ENCODE peak calls at places on chromosomes 2 and 18, in four cellular contexts. One of them, this sample, is unnamed. For H3K4me1, the result is how much of the 10 kb centered on the place peaks cover.

GRCh38 chr2:118902279-118903028 is 39.5 kb upstream of the MARCO start:
- DNase-seq in transverse colon: no peak
- DNase-seq in spleen: no peak
- DNase-seq in right atrium auricular region: no peak
- DNase-seq in this sample: peak

GRCh38 chr2:96984300-96984699 is 2.1 kb downstream of the FAM178B start:
- DNase-seq in transverse colon: no peak
- DNase-seq in spleen: peak
- DNase-seq in right atrium auricular region: no peak
- DNase-seq in this sample: no peak

GRCh38 chr2:60839126-60839813 is 42.1 kb upstream of the REL start:
- DNase-seq in transverse colon: no peak
- DNase-seq in spleen: no peak
- DNase-seq in right atrium auricular region: no peak
- DNase-seq in this sample: no peak

GRCh38 chr2:172178035-172178434 is 75.3 kb upstream of the DLX2 start:
- DNase-seq in transverse colon: no peak
- DNase-seq in spleen: no peak
- DNase-seq in right atrium auricular region: no peak
- DNase-seq in this sample: no peak

GRCh38 chr2:240465268-240465764 is 29.9 kb downstream of the GPC1 start:
- DNase-seq in transverse colon: peak
- DNase-seq in spleen: peak
- DNase-seq in right atrium auricular region: peak
- DNase-seq in this sample: no peak

GRCh38 chr2:1278861-1279260 is 134.4 kb upstream of the TPO start:
- DNase-seq in transverse colon: no peak
- DNase-seq in spleen: no peak
- DNase-seq in right atrium auricular region: no peak
- DNase-seq in this sample: no peak

GRCh38 chr2:111678161-111678560 is 205.8 kb downstream of the ANAPC1 start:
- DNase-seq in transverse colon: no peak
- DNase-seq in spleen: no peak
- DNase-seq in right atrium auricular region: no peak
- DNase-seq in this sample: no peak

GRCh38 chr2:30421551-30422436 is 25.3 kb upstream of the LCLAT1 start:
- DNase-seq in transverse colon: no peak
- DNase-seq in spleen: no peak
- DNase-seq in right atrium auricular region: no peak
- DNase-seq in this sample: peak

GRCh38 chr2:168233726-168234406 is 13.5 kb downstream of the STK39 start:
- DNase-seq in transverse colon: no peak
- DNase-seq in spleen: no peak
- DNase-seq in right atrium auricular region: no peak
- DNase-seq in this sample: no peak

GRCh38 chr18:42028232-42028832 is 73.3 kb downstream of the PIK3C3 start:
- DNase-seq in transverse colon: no peak
- DNase-seq in spleen: no peak
- DNase-seq in right atrium auricular region: no peak
- DNase-seq in this sample: no peak

GRCh38 chr2:166031054-166031453 is 77.5 kb upstream of the TTC21B start:
- DNase-seq in transverse colon: no peak
- DNase-seq in spleen: no peak
- DNase-seq in right atrium auricular region: no peak
- DNase-seq in this sample: no peak

GRCh38 chr2:219542931-219543595 is 546 bp downstream of the CHPF start:
- DNase-seq in transverse colon: peak
- DNase-seq in spleen: no peak
- DNase-seq in right atrium auricular region: no peak
- DNase-seq in this sample: no peak

GRCh38 chr18:50080932-50081560 is 113.9 kb downstream of the MYO5B start:
- DNase-seq in transverse colon: no peak
- DNase-seq in spleen: no peak
- DNase-seq in right atrium auricular region: no peak
- DNase-seq in this sample: no peak

GRCh38 chr2:164714471-164714870 is 93.2 kb upstream of the GRB14 start:
- DNase-seq in transverse colon: no peak
- DNase-seq in spleen: no peak
- DNase-seq in right atrium auricular region: no peak
- DNase-seq in this sample: no peak

GRCh38 chr2:217655656-217656055 is 347.1 kb downstream of the TNS1 start:
- DNase-seq in transverse colon: no peak
- DNase-seq in spleen: no peak
- DNase-seq in right atrium auricular region: no peak
- DNase-seq in this sample: no peak

GRCh38 chr2:66840321-66841014 is 405.5 kb downstream of the MEIS1 start:
- DNase-seq in transverse colon: no peak
- DNase-seq in spleen: no peak
- DNase-seq in right atrium auricular region: no peak
- DNase-seq in this sample: no peak

GRCh38 chr2:217268978-217269377 is 409.1 kb upstream of the TNP1 start:
- DNase-seq in transverse colon: no peak
- DNase-seq in spleen: no peak
- DNase-seq in right atrium auricular region: no peak
- DNase-seq in this sample: no peak

GRCh38 chr2:62010632-62011276 is 105.3 kb downstream of the COMMD1 start:
- DNase-seq in transverse colon: no peak
- DNase-seq in spleen: no peak
- DNase-seq in right atrium auricular region: no peak
- DNase-seq in this sample: no peak

GRCh38 chr18:49193896-49194295 is 243.1 kb upstream of the SMAD7 start:
- DNase-seq in transverse colon: no peak
- DNase-seq in spleen: no peak
- DNase-seq in right atrium auricular region: no peak
- DNase-seq in this sample: no peak

GRCh38 chr18:48003426-48004349 is 73.2 kb upstream of the SMAD2 start:
- DNase-seq in transverse colon: peak
- DNase-seq in spleen: no peak
- DNase-seq in right atrium auricular region: peak
- DNase-seq in this sample: no peak

GRCh38 chr18:74190086-74190485 is 41.8 kb downstream of the TIMM21 start:
- DNase-seq in transverse colon: no peak
- DNase-seq in spleen: no peak
- DNase-seq in right atrium auricular region: no peak
- DNase-seq in this sample: no peak

GRCh38 chr2:240557808-240558207 is at the start of gene ANKMY1:
- DNase-seq in transverse colon: peak
- DNase-seq in spleen: peak
- DNase-seq in right atrium auricular region: no peak
- DNase-seq in this sample: peak

GRCh38 chr2:223513771-223514455 is 88.2 kb downstream of the SCG2 start:
- DNase-seq in transverse colon: no peak
- DNase-seq in spleen: no peak
- DNase-seq in right atrium auricular region: no peak
- DNase-seq in this sample: no peak

DNA sequence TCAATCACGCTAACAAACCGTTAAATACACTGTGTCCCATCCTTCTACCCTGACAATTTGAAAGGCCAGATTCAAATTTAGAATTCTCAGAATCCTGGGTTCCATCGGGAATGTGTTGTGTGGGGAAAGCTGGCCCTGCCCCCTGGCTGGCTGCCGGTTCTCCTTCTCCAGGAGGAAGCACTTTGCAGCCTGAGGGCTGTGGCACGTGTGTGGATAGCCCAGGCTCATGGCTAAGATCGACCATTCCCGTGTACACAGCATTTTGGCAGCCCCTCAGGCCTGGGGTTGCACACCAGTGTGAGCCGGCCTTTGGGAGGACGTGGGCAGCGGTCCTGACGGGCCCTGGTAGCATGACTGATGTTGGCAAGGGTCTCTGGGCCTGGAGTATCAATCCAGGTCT is 51.0 kb upstream of the ROCK2 start:
- DNase-seq in transverse colon: no peak
- DNase-seq in spleen: no peak
- DNase-seq in right atrium auricular region: no peak
- DNase-seq in this sample: no peak
- H3K4me1 ChIP-seq in transverse colon: under half
- H3K4me1 ChIP-seq in spleen: under half
- H3K4me1 ChIP-seq in right atrium auricular region: under half
- H3K4me1 ChIP-seq in this sample: under half

GRCh38 chr18:8140841-8141501 is 468.3 kb upstream of the RAB12 start:
- DNase-seq in transverse colon: peak
- DNase-seq in spleen: no peak
- DNase-seq in right atrium auricular region: peak
- DNase-seq in this sample: no peak
- H3K4me1 ChIP-seq in transverse colon: under half
- H3K4me1 ChIP-seq in spleen: under half
- H3K4me1 ChIP-seq in right atrium auricular region: under half
- H3K4me1 ChIP-seq in this sample: under half

GRCh38 chr2:22734373-22735045 is 650.5 kb upstream of the KLHL29 start:
- DNase-seq in transverse colon: no peak
- DNase-seq in spleen: no peak
- DNase-seq in right atrium auricular region: no peak
- DNase-seq in this sample: no peak

GRCh38 chr2:22737144-22737543 is 647.8 kb upstream of the KLHL29 start:
- DNase-seq in transverse colon: no peak
- DNase-seq in spleen: no peak
- DNase-seq in right atrium auricular region: no peak
- DNase-seq in this sample: no peak
- H3K4me1 ChIP-seq in transverse colon: under half
- H3K4me1 ChIP-seq in spleen: under half
- H3K4me1 ChIP-seq in right atrium auricular region: under half
- H3K4me1 ChIP-seq in this sample: under half

GRCh38 chr2:226754821-226755536 is 44.6 kb downstream of the IRS1 start:
- DNase-seq in transverse colon: no peak
- DNase-seq in spleen: no peak
- DNase-seq in right atrium auricular region: no peak
- DNase-seq in this sample: no peak
- H3K4me1 ChIP-seq in transverse colon: under half
- H3K4me1 ChIP-seq in spleen: under half
- H3K4me1 ChIP-seq in right atrium auricular region: under half
- H3K4me1 ChIP-seq in this sample: under half

DNA sequence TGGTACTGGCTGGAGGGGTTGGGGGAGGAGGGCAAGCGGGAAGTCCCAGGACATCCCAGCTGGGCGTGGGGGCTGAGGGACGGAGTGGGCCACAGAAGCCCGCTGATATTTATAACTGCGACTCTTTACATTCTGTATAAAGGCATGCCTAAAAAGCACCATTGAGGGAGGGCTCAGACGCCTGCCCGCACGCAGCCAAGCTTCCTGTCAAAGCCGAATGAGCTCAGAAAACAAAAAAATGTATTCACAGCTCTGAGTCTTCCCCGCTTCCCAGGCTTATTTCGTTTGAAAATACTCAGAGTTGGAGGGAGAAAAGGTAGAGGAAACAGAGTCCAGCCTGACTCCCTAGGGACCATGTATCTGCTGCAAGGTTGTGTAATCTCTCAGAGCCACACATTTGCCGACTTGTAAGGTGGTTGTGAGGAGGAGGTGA is 170.2 kb upstream of the HAAO start:
- DNase-seq in transverse colon: no peak
- DNase-seq in spleen: no peak
- DNase-seq in right atrium auricular region: no peak
- DNase-seq in this sample: no peak
- H3K4me1 ChIP-seq in transverse colon: under half
- H3K4me1 ChIP-seq in spleen: under half
- H3K4me1 ChIP-seq in right atrium auricular region: under half
- H3K4me1 ChIP-seq in this sample: under half

DNA sequence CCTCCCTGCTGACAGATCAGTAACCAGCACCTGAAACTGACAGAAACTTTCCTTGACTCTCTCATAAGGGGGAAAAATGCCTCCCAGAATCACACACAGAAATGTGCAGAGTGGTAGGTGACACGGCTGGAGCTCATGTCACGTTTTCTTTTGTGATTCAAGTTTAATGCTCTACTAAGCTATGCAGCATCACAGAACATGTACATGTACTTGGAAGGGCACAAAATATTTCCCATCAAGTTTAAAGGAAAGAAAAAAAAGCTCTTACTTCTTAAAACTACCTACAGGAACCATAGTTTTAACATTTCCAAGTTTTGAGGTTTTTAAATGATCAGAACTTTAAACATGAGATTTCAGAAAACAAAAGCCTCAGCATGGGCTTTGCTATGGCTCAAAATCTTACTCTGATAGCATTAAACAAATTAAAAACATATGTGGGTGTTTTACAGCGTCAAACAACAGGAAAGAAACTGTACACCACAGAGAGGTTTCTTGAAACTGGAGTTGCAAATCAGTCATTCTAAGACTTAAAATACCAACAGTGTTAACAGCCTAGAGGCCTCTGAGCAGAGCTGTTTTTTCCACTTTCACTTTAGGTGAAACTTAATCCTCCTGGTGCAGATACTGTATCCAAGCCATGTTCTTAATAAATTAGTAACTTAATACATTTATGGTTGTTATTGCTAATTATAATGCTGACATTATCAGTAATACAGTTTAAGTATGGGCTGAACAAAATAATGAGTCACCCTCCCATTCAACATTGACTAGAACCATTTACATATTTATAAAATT is 30.1 kb downstream of the MBP start:
- DNase-seq in transverse colon: no peak
- DNase-seq in spleen: no peak
- DNase-seq in right atrium auricular region: no peak
- DNase-seq in this sample: peak
- H3K4me1 ChIP-seq in transverse colon: under half
- H3K4me1 ChIP-seq in spleen: half or more
- H3K4me1 ChIP-seq in right atrium auricular region: under half
- H3K4me1 ChIP-seq in this sample: half or more

GRCh38 chr2:28658369-28658768 is 93.3 kb upstream of the PPP1CB start:
- DNase-seq in transverse colon: no peak
- DNase-seq in spleen: no peak
- DNase-seq in right atrium auricular region: no peak
- DNase-seq in this sample: no peak

GRCh38 chr2:28662044-28662443 is 89.6 kb upstream of the PPP1CB start:
- DNase-seq in transverse colon: peak
- DNase-seq in spleen: no peak
- DNase-seq in right atrium auricular region: no peak
- DNase-seq in this sample: no peak

GRCh38 chr2:28661589-28662001 is 90.0 kb upstream of the PPP1CB start:
- DNase-seq in transverse colon: peak
- DNase-seq in spleen: no peak
- DNase-seq in right atrium auricular region: peak
- DNase-seq in this sample: no peak

GRCh38 chr2:28656937-28657615 is 94.6 kb upstream of the PPP1CB start:
- DNase-seq in transverse colon: peak
- DNase-seq in spleen: no peak
- DNase-seq in right atrium auricular region: no peak
- DNase-seq in this sample: no peak

GRCh38 chr2:28659127-28659526 is 92.5 kb upstream of the PPP1CB start:
- DNase-seq in transverse colon: no peak
- DNase-seq in spleen: no peak
- DNase-seq in right atrium auricular region: no peak
- DNase-seq in this sample: no peak
- H3K4me1 ChIP-seq in transverse colon: under half
- H3K4me1 ChIP-seq in spleen: under half
- H3K4me1 ChIP-seq in right atrium auricular region: under half
- H3K4me1 ChIP-seq in this sample: under half

This sample was measured in naive thymus-derived CD4-positive, alpha-beta T cell.